ENCODE peak calls at places on chromosomes 5 and 9, in five cellular contexts. U, H, S, V and L are unnamed samples.

GRCh38 chr5:112002368-112002767 is 245.4 kb upstream of the NREP start:
- DNase-seq in U (no peak), S (no peak), V (no peak), H (no peak), L (no peak)

GRCh38 chr9:105608685-105609598 is 51.0 kb downstream of the FKTN start:
- DNase-seq in S (peak; percentile 21), U (no peak), H (peak; percentile 54), V (peak; percentile 4), L (peak; percentile 7)

GRCh38 chr9:121059998-121060636 is 10.0 kb upstream of the C5 start:
- DNase-seq in S (peak; percentile 43), U (no peak), V (peak; percentile 14), H (peak; percentile 69), L (no peak)

GRCh38 chr9:98801562-98801961 is 5.2 kb upstream of the ANKS6 start:
- DNase-seq in S (no peak), U (no peak), H (no peak), V (no peak), L (no peak)

GRCh38 chr9:86405926-86406325 is 51.7 kb upstream of the TUT7 start:
- DNase-seq in U (no peak), H (peak; percentile 96), V (peak; percentile 80), S (no peak), L (peak; percentile 76)

GRCh38 chr5:118687671-118688621 is 300.4 kb downstream of the DTWD2 start:
- DNase-seq in U (no peak), S (no peak), H (no peak), V (peak; percentile 26), L (no peak)

GRCh38 chr5:168578506-168579205 is 512 bp downstream of the PANK3 start:
- DNase-seq in V (no peak), U (no peak), S (no peak), H (peak; percentile 25), L (no peak)

GRCh38 chr9:128654481-128654880 is 2.2 kb downstream of the DYNC2I2 start:
- DNase-seq in V (no peak), H (no peak), U (no peak), S (no peak), L (no peak)

GRCh38 chr5:80181618-80182211 is 74.1 kb downstream of the SERINC5 start:
- DNase-seq in S (no peak), U (no peak), V (peak; percentile 75), H (peak; percentile 83), L (no peak)

GRCh38 chr9:37621299-37621934 is 29.0 kb upstream of the TOMM5 start:
- DNase-seq in H (no peak), S (no peak), V (no peak), U (no peak), L (no peak)